ENCODE peak calls at places on chromosomes 7 and 10, in seven cellular contexts. X is brain microvascular endothelial cell, S is body of pancreas, D is Calu3, V is RWPE1, Y is ascending aorta, N is WTC11. H is an unnamed sample.

GRCh38 chr7:82406937-82407336 is 36.6 kb downstream of the CACNA2D1 start:
- DNase-seq in Y (no peak), N (no peak), X (no peak), S (no peak), V (no peak), D (no peak), H (no peak)

GRCh38 chr10:130040351-130040750 is 70.3 kb downstream of the C10orf143 start:
- DNase-seq in S (no peak), Y (peak; percentile 31), V (no peak), N (no peak), D (no peak), X (no peak), H (no peak)

GRCh38 chr10:70367195-70367796 is 15.1 kb downstream of the LRRC20 start:
- DNase-seq in S (no peak), V (peak; percentile 28), D (no peak), Y (no peak), N (no peak), X (peak; percentile 55), H (no peak)

GRCh38 chr7:133775201-133775600 is 351.9 kb upstream of the LRGUK start:
- DNase-seq in D (no peak), X (no peak), Y (no peak), N (no peak), S (no peak), V (no peak), H (no peak)

GRCh38 chr10:119500796-119501195 is 41.7 kb downstream of the RGS10 start:
- DNase-seq in N (no peak), X (no peak), Y (no peak), V (no peak), S (no peak), D (no peak), H (no peak)

GRCh38 chr10:4431114-4431862 is 394.7 kb upstream of the AKR1E2 start:
- DNase-seq in X (peak; percentile 76), N (no peak), V (no peak), D (no peak), Y (no peak), S (no peak), H (no peak)

GRCh38 chr10:71650397-71650796 is 69.2 kb downstream of the C10orf105 start:
- DNase-seq in S (no peak), V (no peak), X (no peak), D (no peak), Y (no peak), N (no peak), H (no peak)

GRCh38 chr10:27192284-27192683 is 37.1 kb downstream of the MASTL start:
- DNase-seq in X (peak; percentile 86), D (peak; percentile 45), N (no peak), S (no peak), V (peak; percentile 54), Y (peak; percentile 66), H (no peak)

GRCh38 chr10:76738991-76739390 is 898.6 kb downstream of the KCNMA1 start:
- DNase-seq in V (no peak), X (no peak), N (no peak), D (no peak), S (no peak), Y (no peak), H (no peak)

GRCh38 chr10:53702489-53702888 is 929.9 kb upstream of the MBL2 start:
- DNase-seq in Y (no peak), S (no peak), D (no peak), V (no peak), N (no peak), X (no peak), H (no peak)

GRCh38 chr7:14045651-14046050 is 56.2 kb upstream of the ETV1 start:
- DNase-seq in V (peak; percentile 53), S (no peak), D (no peak), X (no peak), Y (no peak), N (no peak), H (no peak)

GRCh38 chr10:84607523-84607922 is 279.1 kb downstream of the CCSER2 start:
- DNase-seq in Y (no peak), D (no peak), S (no peak), N (no peak), X (no peak), V (no peak), H (no peak)

GRCh38 chr7:4436361-4436899 is 245.7 kb upstream of the FOXK1 start:
- DNase-seq in N (no peak), D (no peak), V (no peak), X (no peak), Y (no peak), S (no peak), H (no peak)

GRCh38 chr10:92087750-92088395 is 164.3 kb downstream of the BTAF1 start:
- DNase-seq in S (peak; percentile 75), V (peak; percentile 87), N (peak; percentile 75), X (peak; percentile 79), D (peak; percentile 71), Y (peak; percentile 84), H (peak; percentile 64)

GRCh38 chr10:23438547-23439451 is at the start of gene OTUD1:
- DNase-seq in D (peak; percentile 96), X (peak; percentile 80), N (peak; percentile 88), S (peak; percentile 97), V (peak; percentile 85), Y (peak; percentile 98), H (peak; percentile 91)

GRCh38 chr10:83692196-83692595 is 447.1 kb upstream of the GHITM start:
- DNase-seq in N (no peak), D (no peak), Y (no peak), V (no peak), X (no peak), S (no peak), H (no peak)

GRCh38 chr7:1708640-1709249 is 38.7 kb downstream of the ELFN1 start:
- DNase-seq in D (no peak), N (no peak), V (no peak), X (no peak), S (no peak), Y (peak; percentile 44), H (no peak)

GRCh38 chr7:1709281-1709680 is 39.2 kb downstream of the ELFN1 start:
- DNase-seq in S (no peak), Y (peak; percentile 43), V (no peak), N (no peak), D (no peak), X (no peak), H (no peak)

GRCh38 chr7:1706381-1706720 is 36.3 kb downstream of the ELFN1 start:
- DNase-seq in N (no peak), X (no peak), S (peak; percentile 2), V (no peak), D (no peak), Y (peak; percentile 34), H (no peak)

GRCh38 chr7:1706721-1707613 is 36.9 kb downstream of the ELFN1 start:
- DNase-seq in X (no peak), N (no peak), V (no peak), Y (peak; percentile 51), D (no peak), S (peak; percentile 3), H (no peak)

DNA sequence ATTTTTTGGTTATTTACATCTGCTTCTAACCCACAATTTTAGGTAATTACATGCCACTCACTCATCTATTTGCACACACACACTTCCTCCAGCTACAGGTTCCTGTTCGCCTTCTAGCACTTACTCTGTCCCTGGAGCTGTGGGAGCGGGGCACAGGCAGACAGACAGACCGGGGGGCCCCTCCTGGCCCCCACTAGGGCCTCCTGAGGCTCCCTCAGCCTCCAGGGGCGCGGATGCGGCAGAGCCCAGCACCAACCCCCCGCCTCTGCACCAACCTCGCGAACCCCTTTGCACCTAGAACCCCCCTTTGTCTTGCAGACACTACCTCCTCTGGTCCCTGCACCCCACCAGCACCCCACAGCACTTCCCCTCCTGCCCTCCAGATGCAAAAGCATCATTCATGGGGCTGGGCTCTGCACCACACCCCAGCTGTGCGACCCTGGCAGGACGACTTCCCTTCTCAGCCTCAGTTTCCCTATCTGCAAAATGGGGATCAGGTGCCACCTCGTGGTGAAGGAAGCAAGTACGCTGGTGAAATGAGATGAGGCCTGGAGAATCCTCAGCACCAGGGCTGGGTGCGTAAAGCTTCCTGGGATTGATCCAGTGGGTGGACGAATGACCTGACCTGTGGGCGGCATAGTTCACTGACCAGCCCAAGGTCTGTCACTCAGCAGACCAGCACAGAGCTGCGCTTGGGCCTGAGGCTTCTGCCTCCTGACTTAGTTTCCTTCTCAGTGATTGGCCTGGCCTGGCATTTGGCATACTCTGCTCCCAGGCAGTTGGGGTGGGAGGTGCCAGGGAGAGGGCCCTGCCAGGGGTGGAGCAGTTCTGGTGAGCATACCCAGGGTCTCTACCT is 37.9 kb downstream of the ELFN1 start:
- DNase-seq in D (no peak), S (no peak), N (no peak), Y (peak; percentile 37), V (no peak), X (no peak), H (no peak)
- TF ChIP-seq CTCF in D (peak; percentile 37), S (no peak), N (no peak), Y (no peak), V (peak; percentile 32), X (peak; percentile 45), H (no peak)

GRCh38 chr7:129313282-129313681 is 88.5 kb downstream of the AHCYL2 start:
- DNase-seq in Y (no peak), N (no peak), X (no peak), S (no peak), V (no peak), D (no peak), H (no peak)
- TF ChIP-seq CTCF in Y (no peak), N (no peak), X (no peak), S (no peak), V (no peak), D (no peak), H (no peak)

GRCh38 chr10:12710157-12710556 is 291.4 kb downstream of the CCDC3 start:
- DNase-seq in S (no peak), N (no peak), V (no peak), D (no peak), X (no peak), Y (no peak), H (no peak)

GRCh38 chr10:12708921-12709320 is 292.6 kb downstream of the CCDC3 start:
- DNase-seq in N (no peak), Y (peak; percentile 69), X (peak; percentile 49), D (no peak), S (no peak), V (no peak), H (no peak)

GRCh38 chr10:12709516-12709915 is 292.0 kb downstream of the CCDC3 start:
- DNase-seq in N (no peak), S (no peak), Y (no peak), D (no peak), V (peak; percentile 44), X (no peak), H (no peak)

GRCh38 chr10:12705943-12706342 is 295.6 kb downstream of the CCDC3 start:
- DNase-seq in D (no peak), Y (no peak), S (no peak), N (no peak), V (peak; percentile 30), X (no peak), H (no peak)

GRCh38 chr10:12707461-12708185 is 293.9 kb downstream of the CCDC3 start:
- DNase-seq in N (peak; percentile 47), D (peak; percentile 59), Y (peak; percentile 78), V (peak; percentile 20), S (no peak), X (peak; percentile 97), H (peak; percentile 62)
- TF ChIP-seq CTCF in N (no peak), D (peak; percentile 60), Y (no peak), V (no peak), S (peak; percentile 48), X (peak; percentile 72), H (peak; percentile 73)

DNA sequence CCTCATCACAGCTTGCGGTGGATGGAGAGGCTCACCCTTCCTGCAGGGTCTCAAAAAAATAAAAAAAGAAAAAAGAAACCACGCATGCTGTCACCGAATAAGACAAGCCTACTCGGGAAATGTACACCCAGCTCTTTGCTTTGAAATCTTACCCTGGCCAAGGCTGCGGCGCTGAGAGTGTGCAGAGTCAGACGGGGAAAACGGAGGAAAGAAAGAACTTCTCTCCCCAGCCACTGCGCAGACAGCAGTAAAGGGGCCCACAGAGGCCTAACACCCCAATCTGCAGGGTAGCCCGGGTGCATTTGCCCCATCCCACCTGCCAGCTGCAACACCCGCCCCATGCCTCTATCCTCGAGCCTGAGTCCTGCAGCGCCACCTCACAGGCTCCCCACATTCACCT is 14.8 kb downstream of the SLIT1 start:
- DNase-seq in S (no peak), D (no peak), X (no peak), N (no peak), V (no peak), Y (no peak), H (no peak)
- TF ChIP-seq CTCF in S (no peak), D (no peak), X (no peak), N (no peak), V (no peak), Y (no peak), H (no peak)